ENCODE peak calls at places on chromosomes 12 and 14, in five cellular contexts. K is ACHN, Y is mesenchymal stem cell, E is NCI-H2029 treated with DMSO at 0.1 percent for 48 hours, N is NCI-H460. B is an unnamed sample.

GRCh38 chr14:90132821-90133570 is 71.2 kb downstream of the KCNK13 start:
- DNase-seq in K (no peak), Y (peak), N (no peak), E (no peak), B (peak)

GRCh38 chr14:61281186-61281676 is at the start of gene TMEM30B:
- DNase-seq in N (no peak), Y (no peak), K (no peak), E (peak), B (no peak)

GRCh38 chr14:59177229-59177628 is 11.2 kb upstream of the DAAM1 start:
- DNase-seq in K (no peak), Y (no peak), N (no peak), E (no peak), B (no peak)

GRCh38 chr14:63632932-63633514 is 8.6 kb downstream of the WDR89 start:
- DNase-seq in K (peak), Y (peak), N (peak), E (no peak), B (peak)

GRCh38 chr14:103558071-103558882 is 4.2 kb downstream of the BAG5 start:
- DNase-seq in Y (peak), N (no peak), K (peak), E (no peak), B (peak)

GRCh38 chr14:60648934-60649814 is at the start of gene SIX1:
- DNase-seq in E (peak), Y (peak), N (peak), K (peak), B (peak)

GRCh38 chr14:104135121-104135903 is 3.1 kb upstream of the KIF26A start:
- DNase-seq in Y (peak), K (peak), E (no peak), N (peak), B (no peak)

GRCh38 chr14:47539065-47539464 is 136.3 kb downstream of the MDGA2 start:
- DNase-seq in E (no peak), K (peak), N (no peak), Y (peak), B (no peak)

GRCh38 chr12:96136129-96136528 is 58.0 kb upstream of the ELK3 start:
- DNase-seq in Y (peak), N (peak), K (peak), E (no peak), B (peak)

GRCh38 chr12:90020006-90020405 is 311.4 kb upstream of the ATP2B1 start:
- DNase-seq in K (no peak), E (no peak), N (no peak), Y (no peak), B (peak)

GRCh38 chr12:54419088-54419887 is at the start of gene ITGA5:
- DNase-seq in E (no peak), Y (peak), N (peak), K (peak), B (peak)

GRCh38 chr12:2683283-2684025 is 111.3 kb upstream of the FKBP4 start:
- DNase-seq in E (no peak), Y (peak), K (no peak), N (no peak), B (no peak)

GRCh38 chr12:124802361-124802760 is 61.3 kb downstream of the SCARB1 start:
- DNase-seq in Y (no peak), K (no peak), N (no peak), E (no peak), B (no peak)

GRCh38 chr14:104880584-104881210 is 15.6 kb downstream of the CEP170B start:
- DNase-seq in E (no peak), K (no peak), N (no peak), Y (no peak), B (no peak)